ENCODE peak calls at places on chromosomes 6 and 20, in seven cellular contexts. One of them, this sample, is unnamed.

GRCh38 chr6:31836676-31837611 is 9.4 kb downstream of the HSPA1B start:
- DNase-seq in adipocyte: peak; percentile 76
- DNase-seq in AG04450: no peak
- DNase-seq in CD8-positive, alpha-beta memory T cell: no peak
- DNase-seq in mucosa of descending colon: no peak
- DNase-seq in mesendoderm: no peak
- DNase-seq in A673: no peak
- DNase-seq in this sample: no peak

GRCh38 chr6:157760589-157761330 is 62.3 kb upstream of the SNX9 start:
- DNase-seq in adipocyte: peak; percentile 79
- DNase-seq in AG04450: peak; percentile 37
- DNase-seq in CD8-positive, alpha-beta memory T cell: no peak
- DNase-seq in mucosa of descending colon: no peak
- DNase-seq in mesendoderm: no peak
- DNase-seq in A673: no peak
- DNase-seq in this sample: no peak

GRCh38 chr6:40963019-40963418 is 76.0 kb downstream of the UNC5CL start:
- DNase-seq in adipocyte: no peak
- DNase-seq in AG04450: no peak
- DNase-seq in CD8-positive, alpha-beta memory T cell: no peak
- DNase-seq in mucosa of descending colon: no peak
- DNase-seq in mesendoderm: no peak
- DNase-seq in A673: no peak
- DNase-seq in this sample: no peak

GRCh38 chr6:160428069-160428430 is 79.9 kb downstream of the SLC22A3 start:
- DNase-seq in adipocyte: peak; percentile 20
- DNase-seq in AG04450: no peak
- DNase-seq in CD8-positive, alpha-beta memory T cell: no peak
- DNase-seq in mucosa of descending colon: no peak
- DNase-seq in mesendoderm: no peak
- DNase-seq in A673: no peak
- DNase-seq in this sample: no peak

GRCh38 chr6:4172368-4172767 is 37.0 kb upstream of the ECI2 start:
- DNase-seq in adipocyte: no peak
- DNase-seq in AG04450: no peak
- DNase-seq in CD8-positive, alpha-beta memory T cell: no peak
- DNase-seq in mucosa of descending colon: no peak
- DNase-seq in mesendoderm: peak; percentile 66
- DNase-seq in A673: no peak
- DNase-seq in this sample: no peak

GRCh38 chr6:158894192-158894591 is 75.0 kb upstream of the EZR start:
- DNase-seq in adipocyte: peak; percentile 75
- DNase-seq in AG04450: peak; percentile 78
- DNase-seq in CD8-positive, alpha-beta memory T cell: no peak
- DNase-seq in mucosa of descending colon: no peak
- DNase-seq in mesendoderm: peak; percentile 93
- DNase-seq in A673: peak; percentile 81
- DNase-seq in this sample: no peak

GRCh38 chr20:688809-689208 is 13.2 kb upstream of the SCRT2 start:
- DNase-seq in adipocyte: no peak
- DNase-seq in AG04450: no peak
- DNase-seq in CD8-positive, alpha-beta memory T cell: no peak
- DNase-seq in mucosa of descending colon: no peak
- DNase-seq in mesendoderm: peak; percentile 77
- DNase-seq in A673: no peak
- DNase-seq in this sample: no peak

GRCh38 chr6:125066140-125066539 is 87.4 kb upstream of the TPD52L1 start:
- DNase-seq in adipocyte: no peak
- DNase-seq in AG04450: no peak
- DNase-seq in CD8-positive, alpha-beta memory T cell: no peak
- DNase-seq in mucosa of descending colon: no peak
- DNase-seq in mesendoderm: no peak
- DNase-seq in A673: no peak
- DNase-seq in this sample: no peak

GRCh38 chr20:33209789-33210188 is 7.4 kb upstream of the BPIFA3 start:
- DNase-seq in adipocyte: peak; percentile 78
- DNase-seq in AG04450: peak; percentile 20
- DNase-seq in CD8-positive, alpha-beta memory T cell: peak; percentile 4
- DNase-seq in mucosa of descending colon: no peak
- DNase-seq in mesendoderm: peak; percentile 90
- DNase-seq in A673: peak; percentile 70
- DNase-seq in this sample: no peak

GRCh38 chr6:111793711-111794111 is 79.5 kb downstream of the FYN start:
- DNase-seq in adipocyte: no peak
- DNase-seq in AG04450: no peak
- DNase-seq in CD8-positive, alpha-beta memory T cell: peak; percentile 38
- DNase-seq in mucosa of descending colon: peak; percentile 72
- DNase-seq in mesendoderm: no peak
- DNase-seq in A673: no peak
- DNase-seq in this sample: no peak

GRCh38 chr6:33427585-33428218 is 7.8 kb downstream of the SYNGAP1 start:
- DNase-seq in adipocyte: peak; percentile 73
- DNase-seq in AG04450: no peak
- DNase-seq in CD8-positive, alpha-beta memory T cell: peak; percentile 67
- DNase-seq in mucosa of descending colon: peak; percentile 82
- DNase-seq in mesendoderm: peak; percentile 45
- DNase-seq in A673: peak; percentile 35
- DNase-seq in this sample: peak; percentile 72

GRCh38 chr6:162726997-162727346 is 594 bp downstream of the PRKN start:
- DNase-seq in adipocyte: peak; percentile 43
- DNase-seq in AG04450: no peak
- DNase-seq in CD8-positive, alpha-beta memory T cell: no peak
- DNase-seq in mucosa of descending colon: no peak
- DNase-seq in mesendoderm: peak; percentile 22
- DNase-seq in A673: peak; percentile 7
- DNase-seq in this sample: no peak

GRCh38 chr6:14682821-14683220 is 563.0 kb upstream of the JARID2 start:
- DNase-seq in adipocyte: no peak
- DNase-seq in AG04450: no peak
- DNase-seq in CD8-positive, alpha-beta memory T cell: no peak
- DNase-seq in mucosa of descending colon: no peak
- DNase-seq in mesendoderm: peak; percentile 32
- DNase-seq in A673: peak; percentile 21
- DNase-seq in this sample: no peak

GRCh38 chr6:111061493-111061892 is 25.8 kb upstream of the SLC16A10 start:
- DNase-seq in adipocyte: no peak
- DNase-seq in AG04450: no peak
- DNase-seq in CD8-positive, alpha-beta memory T cell: no peak
- DNase-seq in mucosa of descending colon: no peak
- DNase-seq in mesendoderm: peak; percentile 47
- DNase-seq in A673: no peak
- DNase-seq in this sample: no peak

GRCh38 chr6:64034840-64035656 is 399.4 kb downstream of the PHF3 start:
- DNase-seq in adipocyte: peak; percentile 36
- DNase-seq in AG04450: peak; percentile 11
- DNase-seq in CD8-positive, alpha-beta memory T cell: no peak
- DNase-seq in mucosa of descending colon: no peak
- DNase-seq in mesendoderm: no peak
- DNase-seq in A673: no peak
- DNase-seq in this sample: no peak

GRCh38 chr6:111803384-111803783 is 69.9 kb downstream of the FYN start:
- DNase-seq in adipocyte: no peak
- DNase-seq in AG04450: no peak
- DNase-seq in CD8-positive, alpha-beta memory T cell: no peak
- DNase-seq in mucosa of descending colon: no peak
- DNase-seq in mesendoderm: no peak
- DNase-seq in A673: no peak
- DNase-seq in this sample: peak; percentile 25

GRCh38 chr20:6074145-6074561 is 20.3 kb upstream of the LRRN4 start:
- DNase-seq in adipocyte: peak; percentile 13
- DNase-seq in AG04450: no peak
- DNase-seq in CD8-positive, alpha-beta memory T cell: no peak
- DNase-seq in mucosa of descending colon: no peak
- DNase-seq in mesendoderm: peak; percentile 81
- DNase-seq in A673: peak; percentile 26
- DNase-seq in this sample: no peak

GRCh38 chr6:108737594-108738546 is 110.4 kb upstream of the ARMC2 start:
- DNase-seq in adipocyte: peak; percentile 97
- DNase-seq in AG04450: peak; percentile 82
- DNase-seq in CD8-positive, alpha-beta memory T cell: no peak
- DNase-seq in mucosa of descending colon: no peak
- DNase-seq in mesendoderm: no peak
- DNase-seq in A673: peak; percentile 78
- DNase-seq in this sample: no peak

GRCh38 chr6:123551939-123552707 is 84.6 kb downstream of the TRDN start:
- DNase-seq in adipocyte: no peak
- DNase-seq in AG04450: no peak
- DNase-seq in CD8-positive, alpha-beta memory T cell: no peak
- DNase-seq in mucosa of descending colon: no peak
- DNase-seq in mesendoderm: no peak
- DNase-seq in A673: no peak
- DNase-seq in this sample: no peak

GRCh38 chr6:138588805-138589434 is 89.6 kb upstream of the NHSL1 start:
- DNase-seq in adipocyte: peak; percentile 89
- DNase-seq in AG04450: peak; percentile 67
- DNase-seq in CD8-positive, alpha-beta memory T cell: peak; percentile 19
- DNase-seq in mucosa of descending colon: no peak
- DNase-seq in mesendoderm: peak; percentile 84
- DNase-seq in A673: peak; percentile 89
- DNase-seq in this sample: peak; percentile 58

GRCh38 chr6:112030206-112030932 is 23.5 kb upstream of the CCN6 start:
- DNase-seq in adipocyte: no peak
- DNase-seq in AG04450: no peak
- DNase-seq in CD8-positive, alpha-beta memory T cell: no peak
- DNase-seq in mucosa of descending colon: no peak
- DNase-seq in mesendoderm: no peak
- DNase-seq in A673: no peak
- DNase-seq in this sample: no peak

GRCh38 chr6:98946877-98947410 is 802 bp downstream of the FBXL4 start:
- DNase-seq in adipocyte: peak; percentile 41
- DNase-seq in AG04450: no peak
- DNase-seq in CD8-positive, alpha-beta memory T cell: peak; percentile 11
- DNase-seq in mucosa of descending colon: peak; percentile 70
- DNase-seq in mesendoderm: peak; percentile 3
- DNase-seq in A673: no peak
- DNase-seq in this sample: peak; percentile 42

GRCh38 chr6:133184798-133185380 is 56.3 kb upstream of the EYA4 start:
- DNase-seq in adipocyte: peak; percentile 76
- DNase-seq in AG04450: no peak
- DNase-seq in CD8-positive, alpha-beta memory T cell: no peak
- DNase-seq in mucosa of descending colon: no peak
- DNase-seq in mesendoderm: no peak
- DNase-seq in A673: peak; percentile 37
- DNase-seq in this sample: no peak

DNA sequence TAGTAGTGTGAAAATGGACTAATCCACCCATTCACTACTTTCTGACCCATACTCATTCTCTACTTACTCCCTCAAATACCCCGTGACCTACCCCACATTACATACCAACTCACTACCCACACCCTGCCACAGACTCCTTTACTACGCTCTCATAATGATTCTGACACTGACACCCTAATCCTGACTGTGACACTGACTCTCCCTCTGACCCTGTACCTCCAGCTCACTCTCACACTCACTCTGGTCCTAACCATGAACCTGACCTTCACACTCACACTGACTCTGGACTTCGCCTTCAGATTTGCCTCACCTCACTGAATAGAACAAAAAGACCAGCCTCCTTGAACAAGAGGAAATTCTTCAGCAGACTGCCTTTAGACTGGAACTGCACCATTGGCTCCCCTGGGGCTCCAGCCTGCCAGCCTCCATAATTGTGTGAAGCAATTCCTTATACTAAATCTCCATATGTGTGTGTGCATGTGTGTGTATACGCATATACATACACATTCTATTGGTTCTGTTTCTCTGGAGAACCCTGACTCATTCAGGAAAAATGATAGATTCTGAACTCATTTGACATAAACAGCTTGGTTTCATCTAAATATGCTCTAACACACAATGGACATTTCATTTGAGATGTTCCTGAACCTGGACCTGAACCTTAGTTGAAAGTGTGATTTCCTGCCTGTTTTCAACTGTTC is 10.6 kb upstream of the ZNF343 start:
- DNase-seq in adipocyte: peak; percentile 59
- DNase-seq in AG04450: peak; percentile 67
- DNase-seq in CD8-positive, alpha-beta memory T cell: no peak
- DNase-seq in mucosa of descending colon: no peak
- DNase-seq in mesendoderm: no peak
- DNase-seq in A673: peak; percentile 33
- DNase-seq in this sample: no peak
- H3K4me3 ChIP-seq in adipocyte: no peak overlapping the region
- H3K4me3 ChIP-seq in AG04450: no peak overlapping the region
- H3K4me3 ChIP-seq in CD8-positive, alpha-beta memory T cell: no peak overlapping the region
- H3K4me3 ChIP-seq in mucosa of descending colon: no peak overlapping the region
- H3K4me3 ChIP-seq in mesendoderm: no peak overlapping the region
- H3K4me3 ChIP-seq in A673: no peak overlapping the region
- H3K4me3 ChIP-seq in this sample: no peak overlapping the region

GRCh38 chr6:30541515-30542403 is 14.5 kb downstream of the GNL1 start:
- DNase-seq in adipocyte: peak; percentile 93
- DNase-seq in AG04450: peak; percentile 77
- DNase-seq in CD8-positive, alpha-beta memory T cell: peak; percentile 74
- DNase-seq in mucosa of descending colon: peak; percentile 79
- DNase-seq in mesendoderm: peak; percentile 88
- DNase-seq in A673: peak; percentile 85
- DNase-seq in this sample: peak; percentile 83
- H3K4me3 ChIP-seq in adipocyte: peak overlapping the region; percentile 72
- H3K4me3 ChIP-seq in AG04450: peak overlapping the region; percentile 34
- H3K4me3 ChIP-seq in CD8-positive, alpha-beta memory T cell: peak overlapping the region; percentile 68
- H3K4me3 ChIP-seq in mucosa of descending colon: no peak overlapping the region
- H3K4me3 ChIP-seq in mesendoderm: peak overlapping the region; percentile 25
- H3K4me3 ChIP-seq in A673: peak overlapping the region; percentile 32
- H3K4me3 ChIP-seq in this sample: peak overlapping the region; percentile 64

GRCh38 chr6:166005401-166005845 is 162.2 kb downstream of the TBXT start:
- DNase-seq in adipocyte: no peak
- DNase-seq in AG04450: no peak
- DNase-seq in CD8-positive, alpha-beta memory T cell: no peak
- DNase-seq in mucosa of descending colon: no peak
- DNase-seq in mesendoderm: no peak
- DNase-seq in A673: no peak
- DNase-seq in this sample: no peak
- H3K4me3 ChIP-seq in adipocyte: peak overlapping the region; percentile 41
- H3K4me3 ChIP-seq in AG04450: peak overlapping the region; percentile 35
- H3K4me3 ChIP-seq in CD8-positive, alpha-beta memory T cell: no peak overlapping the region
- H3K4me3 ChIP-seq in mucosa of descending colon: no peak overlapping the region
- H3K4me3 ChIP-seq in mesendoderm: no peak overlapping the region
- H3K4me3 ChIP-seq in A673: peak overlapping the region; percentile 37
- H3K4me3 ChIP-seq in this sample: no peak overlapping the region

GRCh38 chr6:12293234-12293930 is 3.2 kb downstream of the EDN1 start:
- DNase-seq in adipocyte: no peak
- DNase-seq in AG04450: no peak
- DNase-seq in CD8-positive, alpha-beta memory T cell: no peak
- DNase-seq in mucosa of descending colon: no peak
- DNase-seq in mesendoderm: no peak
- DNase-seq in A673: no peak
- DNase-seq in this sample: no peak

GRCh38 chr6:12291785-12292604 is 1.8 kb downstream of the EDN1 start:
- DNase-seq in adipocyte: peak; percentile 50
- DNase-seq in AG04450: no peak
- DNase-seq in CD8-positive, alpha-beta memory T cell: no peak
- DNase-seq in mucosa of descending colon: no peak
- DNase-seq in mesendoderm: peak; percentile 76
- DNase-seq in A673: no peak
- DNase-seq in this sample: no peak

GRCh38 chr6:12289655-12290489 is at the start of gene EDN1:
- DNase-seq in adipocyte: peak; percentile 95
- DNase-seq in AG04450: peak; percentile 50
- DNase-seq in CD8-positive, alpha-beta memory T cell: no peak
- DNase-seq in mucosa of descending colon: peak; percentile 85
- DNase-seq in mesendoderm: peak; percentile 93
- DNase-seq in A673: peak; percentile 87
- DNase-seq in this sample: peak; percentile 42

GRCh38 chr6:12290490-12290820 is 294 bp downstream of the EDN1 start:
- DNase-seq in adipocyte: no peak
- DNase-seq in AG04450: no peak
- DNase-seq in CD8-positive, alpha-beta memory T cell: no peak
- DNase-seq in mucosa of descending colon: no peak
- DNase-seq in mesendoderm: no peak
- DNase-seq in A673: no peak
- DNase-seq in this sample: no peak

GRCh38 chr6:12291083-12291784 is 1.1 kb downstream of the EDN1 start:
- DNase-seq in adipocyte: no peak
- DNase-seq in AG04450: no peak
- DNase-seq in CD8-positive, alpha-beta memory T cell: no peak
- DNase-seq in mucosa of descending colon: no peak
- DNase-seq in mesendoderm: no peak
- DNase-seq in A673: no peak
- DNase-seq in this sample: no peak
- H3K4me3 ChIP-seq in adipocyte: peak overlapping the region; percentile 87
- H3K4me3 ChIP-seq in AG04450: peak overlapping the region; percentile 71
- H3K4me3 ChIP-seq in CD8-positive, alpha-beta memory T cell: no peak overlapping the region
- H3K4me3 ChIP-seq in mucosa of descending colon: peak overlapping the region; percentile 4
- H3K4me3 ChIP-seq in mesendoderm: no peak overlapping the region
- H3K4me3 ChIP-seq in A673: no peak overlapping the region
- H3K4me3 ChIP-seq in this sample: no peak overlapping the region